ENCODE peak calls at places on chromosome 18, in nine cellular contexts. J is GM23248; U is upper lobe of left lung; P is psoas muscle; T is bronchial epithelial cell; M is stomach; B is heart right ventricle; W is Jurkat, Clone E6-1; K is tibial nerve. S is an unnamed sample.

GRCh38 chr18:57084331-57085298 is 62.3 kb upstream of the BOD1L2 start:
- DNase-seq in J (no peak), U (no peak), P (no peak), T (no peak), M (no peak), B (no peak), W (no peak), K (no peak), S (no peak)

GRCh38 chr18:26532367-26533340 is 15.7 kb downstream of the KCTD1 start:
- DNase-seq in J (no peak), U (no peak), P (no peak), T (no peak), M (no peak), B (no peak), W (no peak), K (no peak), S (peak; percentile 56)

GRCh38 chr18:44580159-44580558 is 100.5 kb upstream of the SETBP1 start:
- DNase-seq in J (no peak), U (no peak), P (no peak), T (no peak), M (no peak), B (no peak), W (no peak), K (no peak), S (no peak)

GRCh38 chr18:75249672-75250470 is 39.3 kb downstream of the TSHZ1 start:
- DNase-seq in J (no peak), U (no peak), P (no peak), T (no peak), M (no peak), B (no peak), W (peak; percentile 67), K (no peak), S (no peak)

GRCh38 chr18:50099725-50100414 is 95.1 kb downstream of the MYO5B start:
- DNase-seq in J (peak; percentile 58), U (no peak), P (no peak), T (peak; percentile 99), M (no peak), B (no peak), W (no peak), K (no peak), S (peak; percentile 87)

GRCh38 chr18:29882620-29883019 is 1159.9 kb downstream of the DSC3 start:
- DNase-seq in J (no peak), U (no peak), P (no peak), T (no peak), M (no peak), B (no peak), W (no peak), K (no peak), S (no peak)

GRCh38 chr18:22335644-22336275 is 82.0 kb downstream of the CTAGE1 start:
- DNase-seq in J (no peak), U (peak; percentile 32), P (no peak), T (peak; percentile 16), M (peak; percentile 66), B (no peak), W (no peak), K (no peak), S (no peak)

GRCh38 chr18:54822872-54823845 is 5.1 kb upstream of the RAB27B start:
- DNase-seq in J (peak; percentile 92), U (no peak), P (no peak), T (peak; percentile 93), M (no peak), B (no peak), W (no peak), K (no peak), S (peak; percentile 96)

GRCh38 chr18:37175727-37176126 is 346.8 kb downstream of the KIAA1328 start:
- DNase-seq in J (no peak), U (no peak), P (no peak), T (no peak), M (no peak), B (no peak), W (no peak), K (no peak), S (no peak)

GRCh38 chr18:9792565-9793226 is 84.6 kb downstream of the RAB31 start:
- DNase-seq in J (no peak), U (peak; percentile 41), P (no peak), T (no peak), M (no peak), B (no peak), W (peak; percentile 45), K (no peak), S (no peak)

GRCh38 chr18:75384144-75384543 is 43.4 kb downstream of the SMIM21 start:
- DNase-seq in J (no peak), U (no peak), P (no peak), T (no peak), M (no peak), B (no peak), W (no peak), K (no peak), S (no peak)

GRCh38 chr18:49459404-49460171 is 857 bp downstream of the DYM start:
- DNase-seq in J (peak; percentile 71), U (no peak), P (no peak), T (peak; percentile 33), M (no peak), B (no peak), W (no peak), K (peak; percentile 25), S (no peak)

GRCh38 chr18:79857082-79857661 is 59.4 kb downstream of the KCNG2 start:
- DNase-seq in J (peak; percentile 48), U (no peak), P (peak; percentile 36), T (peak; percentile 12), M (no peak), B (no peak), W (peak; percentile 14), K (no peak), S (peak; percentile 31)

GRCh38 chr18:36780748-36781147 is 48.1 kb downstream of the TPGS2 start:
- DNase-seq in J (no peak), U (no peak), P (no peak), T (peak; percentile 21), M (no peak), B (no peak), W (no peak), K (no peak), S (peak; percentile 29)

GRCh38 chr18:36179562-36180334 is 7.5 kb upstream of the MOCOS start:
- DNase-seq in J (peak; percentile 67), U (peak; percentile 72), P (peak; percentile 86), T (peak; percentile 34), M (peak; percentile 82), B (peak; percentile 66), W (no peak), K (peak; percentile 83), S (peak; percentile 73)

GRCh38 chr18:32308493-32309120 is 118.8 kb downstream of the MEP1B start:
- DNase-seq in J (peak; percentile 85), U (no peak), P (no peak), T (peak; percentile 94), M (no peak), B (no peak), W (no peak), K (no peak), S (peak; percentile 56)

GRCh38 chr18:24228661-24229053 is 89.8 kb downstream of the CABYR start:
- DNase-seq in J (peak; percentile 16), U (no peak), P (no peak), T (no peak), M (no peak), B (no peak), W (no peak), K (no peak), S (no peak)

GRCh38 chr18:23716966-23717365 is 27.7 kb downstream of the LAMA3 start:
- DNase-seq in J (peak; percentile 42), U (no peak), P (no peak), T (peak; percentile 92), M (no peak), B (no peak), W (no peak), K (no peak), S (no peak)

GRCh38 chr18:12308386-12309100 is 502 bp downstream of the TUBB6 start:
- DNase-seq in J (peak; percentile 99), U (peak; percentile 69), P (peak; percentile 91), T (peak; percentile 60), M (peak; percentile 70), B (peak; percentile 83), W (no peak), K (peak; percentile 69), S (peak; percentile 97)

GRCh38 chr18:79530821-79531220 is 135.1 kb downstream of the NFATC1 start:
- DNase-seq in J (no peak), U (no peak), P (peak; percentile 26), T (no peak), M (no peak), B (no peak), W (no peak), K (no peak), S (no peak)

GRCh38 chr18:35511833-35512232 is 14.1 kb upstream of the INO80C start:
- DNase-seq in J (no peak), U (no peak), P (no peak), T (no peak), M (no peak), B (no peak), W (no peak), K (no peak), S (no peak)

GRCh38 chr18:49837889-49838288 is 24.6 kb upstream of the ACAA2 start:
- DNase-seq in J (no peak), U (no peak), P (no peak), T (peak; percentile 95), M (no peak), B (no peak), W (no peak), K (no peak), S (no peak)

GRCh38 chr18:78292602-78293001 is 687.0 kb upstream of the SALL3 start:
- DNase-seq in J (no peak), U (no peak), P (no peak), T (no peak), M (no peak), B (no peak), W (no peak), K (no peak), S (no peak)
- H3K4me3 ChIP-seq in J (no peak overlapping the region), U (no peak overlapping the region), P (no peak overlapping the region), T (no peak overlapping the region), M (no peak overlapping the region), B (no peak overlapping the region), W (no peak overlapping the region), K (no peak overlapping the region), S (no peak overlapping the region)

DNA sequence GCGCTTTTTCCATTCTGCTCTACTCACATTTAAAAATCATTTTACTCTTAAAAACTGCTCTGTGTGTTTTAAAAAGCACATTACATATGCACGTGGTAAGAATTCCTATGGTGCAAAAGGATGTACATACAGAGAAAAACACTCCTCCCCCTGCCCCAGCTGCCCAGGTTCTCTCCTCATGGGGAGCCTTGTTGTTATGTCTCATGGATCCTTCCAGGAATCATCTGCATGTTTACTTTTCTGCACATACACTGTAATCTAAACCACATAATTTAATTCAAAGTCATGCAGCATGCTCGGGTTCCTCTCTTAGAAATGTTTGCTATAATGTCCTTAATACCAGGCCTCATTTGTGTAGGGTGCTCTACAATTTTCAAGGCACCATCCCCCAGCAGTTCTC is 243.3 kb downstream of the LOXHD1 start:
- DNase-seq in J (no peak), U (no peak), P (no peak), T (no peak), M (no peak), B (no peak), W (no peak), K (no peak), S (no peak)
- H3K4me3 ChIP-seq in J (no peak overlapping the region), U (no peak overlapping the region), P (no peak overlapping the region), T (no peak overlapping the region), M (no peak overlapping the region), B (no peak overlapping the region), W (no peak overlapping the region), K (no peak overlapping the region), S (no peak overlapping the region)

GRCh38 chr18:77069482-77069881 is 63.1 kb downstream of the MBP start:
- DNase-seq in J (no peak), U (no peak), P (no peak), T (no peak), M (no peak), B (no peak), W (no peak), K (no peak), S (no peak)
- H3K4me3 ChIP-seq in J (no peak overlapping the region), U (no peak overlapping the region), P (no peak overlapping the region), T (no peak overlapping the region), M (no peak overlapping the region), B (no peak overlapping the region), W (no peak overlapping the region), K (no peak overlapping the region), S (no peak overlapping the region)

GRCh38 chr18:13374468-13375301 is 156.1 kb downstream of the LDLRAD4 start:
- DNase-seq in J (no peak), U (no peak), P (no peak), T (no peak), M (no peak), B (no peak), W (no peak), K (no peak), S (no peak)
- H3K4me3 ChIP-seq in J (no peak overlapping the region), U (no peak overlapping the region), P (no peak overlapping the region), T (no peak overlapping the region), M (no peak overlapping the region), B (no peak overlapping the region), W (peak overlapping the region; percentile 52), K (no peak overlapping the region), S (no peak overlapping the region)

S was measured in foreskin fibroblast.